ENCODE peak calls at places on chromosome 10, in six cellular contexts. One of them, this sample, is unnamed.
A peak's percentile ranks its signal among the peaks of the same experiment; 100 is the strongest.

GRCh38 chr10:2748287-2748686 is 319.1 kb upstream of the PFKP start:
- DNase-seq in IMR-90: no peak
- DNase-seq in H9: no peak
- DNase-seq in mesendoderm: no peak
- DNase-seq in H1: no peak
- DNase-seq in mesenchymal stem cell: no peak
- DNase-seq in this sample: no peak

GRCh38 chr10:35585903-35586535 is 19.1 kb upstream of the GJD4 start:
- DNase-seq in H1: no peak
- DNase-seq in mesendoderm: no peak
- DNase-seq in mesenchymal stem cell: no peak
- DNase-seq in H9: no peak
- DNase-seq in IMR-90: no peak
- DNase-seq in this sample: no peak

GRCh38 chr10:3636356-3637181 is 148.4 kb downstream of the KLF6 start:
- DNase-seq in IMR-90: no peak
- DNase-seq in mesendoderm: no peak
- DNase-seq in mesenchymal stem cell: no peak
- DNase-seq in H1: no peak
- DNase-seq in H9: no peak
- DNase-seq in this sample: no peak

GRCh38 chr10:120473593-120473992 is 16.6 kb downstream of the PLPP4 start:
- DNase-seq in mesendoderm: no peak
- DNase-seq in H1: no peak
- DNase-seq in H9: no peak
- DNase-seq in IMR-90: no peak
- DNase-seq in mesenchymal stem cell: no peak
- DNase-seq in this sample: no peak

GRCh38 chr10:5987747-5988146 is 10.4 kb upstream of the IL15RA start:
- DNase-seq in H9: no peak
- DNase-seq in IMR-90: no peak
- DNase-seq in mesenchymal stem cell: no peak
- DNase-seq in mesendoderm: no peak
- DNase-seq in H1: no peak
- DNase-seq in this sample: no peak

GRCh38 chr10:63573068-63573697 is 52.0 kb downstream of the REEP3 start:
- DNase-seq in IMR-90: peak; percentile 87
- DNase-seq in H9: no peak
- DNase-seq in H1: no peak
- DNase-seq in mesenchymal stem cell: peak; percentile 70
- DNase-seq in mesendoderm: no peak
- DNase-seq in this sample: no peak

GRCh38 chr10:31759124-31759798 is 169.4 kb downstream of the ARHGAP12 start:
- DNase-seq in mesenchymal stem cell: peak; percentile 72
- DNase-seq in mesendoderm: peak; percentile 80
- DNase-seq in H9: peak; percentile 77
- DNase-seq in H1: peak; percentile 72
- DNase-seq in IMR-90: no peak
- DNase-seq in this sample: peak; percentile 54

GRCh38 chr10:48750991-48751390 is 66.3 kb downstream of the WDFY4 start:
- DNase-seq in H9: no peak
- DNase-seq in mesendoderm: no peak
- DNase-seq in mesenchymal stem cell: no peak
- DNase-seq in H1: no peak
- DNase-seq in IMR-90: no peak
- DNase-seq in this sample: no peak

GRCh38 chr10:84783386-84783785 is 455.0 kb downstream of the CCSER2 start:
- DNase-seq in H1: no peak
- DNase-seq in mesenchymal stem cell: peak; percentile 18
- DNase-seq in H9: peak; percentile 54
- DNase-seq in IMR-90: no peak
- DNase-seq in mesendoderm: peak; percentile 78
- DNase-seq in this sample: peak; percentile 39

GRCh38 chr10:118799779-118800178 is 45.0 kb upstream of the CACUL1 start:
- DNase-seq in IMR-90: peak; percentile 23
- DNase-seq in mesendoderm: no peak
- DNase-seq in mesenchymal stem cell: peak; percentile 8
- DNase-seq in H9: no peak
- DNase-seq in H1: no peak
- DNase-seq in this sample: no peak

GRCh38 chr10:69348824-69349541 is 67.7 kb downstream of the TACR2 start:
- DNase-seq in IMR-90: peak; percentile 94
- DNase-seq in H1: no peak
- DNase-seq in mesendoderm: no peak
- DNase-seq in mesenchymal stem cell: no peak
- DNase-seq in H9: no peak
- DNase-seq in this sample: no peak

GRCh38 chr10:72470670-72471069 is 116.0 kb upstream of the DNAJB12 start:
- DNase-seq in IMR-90: no peak
- DNase-seq in mesendoderm: no peak
- DNase-seq in H9: no peak
- DNase-seq in mesenchymal stem cell: no peak
- DNase-seq in H1: no peak
- DNase-seq in this sample: no peak

DNA sequence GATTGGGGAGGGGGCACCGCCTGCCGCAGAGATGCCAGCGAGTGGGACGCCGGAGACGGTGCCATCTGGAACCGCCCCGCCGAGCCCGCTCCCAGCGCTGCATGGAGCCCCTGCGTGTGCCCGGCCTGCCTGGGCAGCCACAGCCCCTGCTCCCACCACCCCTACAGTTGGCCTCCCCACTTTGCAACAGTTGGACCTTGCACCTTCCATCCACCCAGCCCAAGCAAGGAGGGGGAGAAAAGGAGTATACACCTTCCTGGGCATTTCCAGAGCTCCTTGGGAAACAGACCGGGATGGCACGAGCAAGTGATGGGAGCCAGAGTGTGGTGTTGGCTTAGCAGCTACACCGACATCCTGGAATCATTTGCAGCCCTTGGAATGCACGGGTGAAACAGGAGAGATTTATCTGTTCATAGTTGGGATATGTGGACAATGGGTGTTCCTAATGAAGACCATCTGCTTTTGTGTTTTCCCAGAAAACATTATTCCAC is 10.5 kb downstream of the EBF3 start:
- DNase-seq in mesendoderm: no peak
- DNase-seq in IMR-90: no peak
- DNase-seq in H1: no peak
- DNase-seq in H9: no peak
- DNase-seq in mesenchymal stem cell: no peak
- DNase-seq in this sample: no peak
- H2BK15ac ChIP-seq in mesendoderm: no peak overlapping the region
- H2BK15ac ChIP-seq in IMR-90: no peak overlapping the region
- H2BK15ac ChIP-seq in H1: no peak overlapping the region
- H2BK15ac ChIP-seq in H9: no peak overlapping the region
- H2BK15ac ChIP-seq in mesenchymal stem cell: no peak overlapping the region
- H2BK15ac ChIP-seq in this sample: peak overlapping the region; percentile 2

GRCh38 chr10:97561678-97562077 is 10.9 kb upstream of the ANKRD2 start:
- DNase-seq in H1: no peak
- DNase-seq in mesenchymal stem cell: no peak
- DNase-seq in IMR-90: no peak
- DNase-seq in H9: no peak
- DNase-seq in mesendoderm: no peak
- DNase-seq in this sample: no peak

GRCh38 chr10:97566338-97566986 is 6.1 kb upstream of the ANKRD2 start:
- DNase-seq in IMR-90: no peak
- DNase-seq in H1: no peak
- DNase-seq in mesenchymal stem cell: no peak
- DNase-seq in H9: no peak
- DNase-seq in mesendoderm: peak; percentile 36
- DNase-seq in this sample: no peak

GRCh38 chr10:97567891-97568290 is 4.7 kb upstream of the ANKRD2 start:
- DNase-seq in mesendoderm: no peak
- DNase-seq in mesenchymal stem cell: no peak
- DNase-seq in IMR-90: no peak
- DNase-seq in H1: no peak
- DNase-seq in H9: no peak
- DNase-seq in this sample: no peak

GRCh38 chr10:97564776-97565175 is 7.8 kb upstream of the ANKRD2 start:
- DNase-seq in H1: no peak
- DNase-seq in H9: no peak
- DNase-seq in IMR-90: peak; percentile 24
- DNase-seq in mesenchymal stem cell: no peak
- DNase-seq in mesendoderm: peak; percentile 89
- DNase-seq in this sample: no peak

GRCh38 chr10:97563337-97563736 is 9.2 kb upstream of the ANKRD2 start:
- DNase-seq in H1: no peak
- DNase-seq in mesendoderm: no peak
- DNase-seq in IMR-90: no peak
- DNase-seq in H9: no peak
- DNase-seq in mesenchymal stem cell: no peak
- DNase-seq in this sample: no peak
- H2BK15ac ChIP-seq in H1: no peak overlapping the region
- H2BK15ac ChIP-seq in mesendoderm: no peak overlapping the region
- H2BK15ac ChIP-seq in IMR-90: no peak overlapping the region
- H2BK15ac ChIP-seq in H9: no peak overlapping the region
- H2BK15ac ChIP-seq in mesenchymal stem cell: no peak overlapping the region
- H2BK15ac ChIP-seq in this sample: no peak overlapping the region

GRCh38 chr10:37535459-37536246 is 321.8 kb downstream of the ZNF248 start:
- DNase-seq in H1: no peak
- DNase-seq in mesenchymal stem cell: no peak
- DNase-seq in H9: no peak
- DNase-seq in mesendoderm: peak; percentile 44
- DNase-seq in IMR-90: no peak
- DNase-seq in this sample: no peak

GRCh38 chr10:37534166-37534565 is 323.2 kb downstream of the ZNF248 start:
- DNase-seq in mesendoderm: no peak
- DNase-seq in mesenchymal stem cell: no peak
- DNase-seq in IMR-90: no peak
- DNase-seq in H9: no peak
- DNase-seq in H1: no peak
- DNase-seq in this sample: no peak
- H2BK15ac ChIP-seq in mesendoderm: no peak overlapping the region
- H2BK15ac ChIP-seq in mesenchymal stem cell: no peak overlapping the region
- H2BK15ac ChIP-seq in IMR-90: no peak overlapping the region
- H2BK15ac ChIP-seq in H9: no peak overlapping the region
- H2BK15ac ChIP-seq in H1: no peak overlapping the region
- H2BK15ac ChIP-seq in this sample: no peak overlapping the region

GRCh38 chr10:55410415-55410885 is 609.4 kb upstream of the PCDH15 start:
- DNase-seq in H1: peak; percentile 43
- DNase-seq in mesendoderm: peak; percentile 65
- DNase-seq in H9: peak; percentile 44
- DNase-seq in mesenchymal stem cell: peak; percentile 33
- DNase-seq in IMR-90: no peak
- DNase-seq in this sample: peak; percentile 80
- H2BK15ac ChIP-seq in H1: no peak overlapping the region
- H2BK15ac ChIP-seq in mesendoderm: no peak overlapping the region
- H2BK15ac ChIP-seq in H9: no peak overlapping the region
- H2BK15ac ChIP-seq in mesenchymal stem cell: no peak overlapping the region
- H2BK15ac ChIP-seq in IMR-90: no peak overlapping the region
- H2BK15ac ChIP-seq in this sample: no peak overlapping the region

GRCh38 chr10:61842755-61843497 is 58.6 kb upstream of the ARID5B start:
- DNase-seq in mesendoderm: peak; percentile 45
- DNase-seq in H9: no peak
- DNase-seq in mesenchymal stem cell: peak; percentile 62
- DNase-seq in IMR-90: peak; percentile 77
- DNase-seq in H1: no peak
- DNase-seq in this sample: no peak
- H2BK15ac ChIP-seq in mesendoderm: no peak overlapping the region
- H2BK15ac ChIP-seq in H9: no peak overlapping the region
- H2BK15ac ChIP-seq in mesenchymal stem cell: no peak overlapping the region
- H2BK15ac ChIP-seq in IMR-90: peak overlapping the region; percentile 43
- H2BK15ac ChIP-seq in H1: no peak overlapping the region
- H2BK15ac ChIP-seq in this sample: no peak overlapping the region

DNA sequence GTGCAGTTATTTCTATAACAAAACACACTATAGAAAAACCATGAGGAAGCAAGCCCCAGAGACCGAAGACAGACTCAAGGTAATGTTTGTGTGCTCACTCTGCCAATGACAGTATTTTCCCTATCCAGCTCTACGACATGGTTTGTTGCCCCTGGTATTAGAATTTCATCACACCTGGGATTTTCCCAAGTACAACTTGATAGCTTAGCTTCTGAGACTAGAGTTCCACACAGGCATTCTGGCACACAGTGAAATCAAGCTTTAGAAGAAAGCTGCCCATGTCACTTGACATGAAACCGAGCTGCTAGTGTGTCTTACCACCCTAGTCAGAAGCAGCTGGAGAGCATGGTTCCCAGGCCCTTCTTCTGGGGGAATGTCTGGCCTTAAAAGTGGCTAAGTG is 44.1 kb upstream of the AKR1E2 start:
- DNase-seq in H9: no peak
- DNase-seq in H1: no peak
- DNase-seq in mesendoderm: no peak
- DNase-seq in IMR-90: no peak
- DNase-seq in mesenchymal stem cell: no peak
- DNase-seq in this sample: no peak
- H2BK15ac ChIP-seq in H9: no peak overlapping the region
- H2BK15ac ChIP-seq in H1: no peak overlapping the region
- H2BK15ac ChIP-seq in mesendoderm: no peak overlapping the region
- H2BK15ac ChIP-seq in IMR-90: peak overlapping the region; percentile 66
- H2BK15ac ChIP-seq in mesenchymal stem cell: no peak overlapping the region
- H2BK15ac ChIP-seq in this sample: no peak overlapping the region